ENCODE peak calls at places on chromosomes 2 and 18, in nine cellular contexts. N, J, A, V, Q, E, L, W and D are unnamed samples.

GRCh38 chr2:221571391-221572179 is 519 bp downstream of the EPHA4 start:
- DNase-seq in N (peak), J (peak), A (peak), V (no peak), Q (peak), E (peak), L (no peak), W (no peak), D (peak)

GRCh38 chr2:229300814-229301213 is 29.7 kb upstream of the PID1 start:
- DNase-seq in N (no peak), J (peak), A (no peak), V (no peak), Q (peak), E (no peak), L (no peak), W (no peak), D (no peak)

GRCh38 chr2:38076250-38076709 is 329 bp upstream of the CYP1B1 start:
- DNase-seq in N (peak), J (peak), A (peak), V (peak), Q (peak), E (peak), L (peak), W (peak), D (peak)

GRCh38 chr2:228180126-228181097 is 1.1 kb downstream of the SPHKAP start:
- DNase-seq in N (no peak), J (no peak), A (no peak), V (no peak), Q (no peak), E (no peak), L (no peak), W (no peak), D (no peak)

GRCh38 chr18:47779381-47779780 is 151.1 kb downstream of the SMAD2 start:
- DNase-seq in N (no peak), J (no peak), A (no peak), V (no peak), Q (no peak), E (no peak), L (peak), W (no peak), D (no peak)

GRCh38 chr2:149487189-149487588 is 100.4 kb downstream of the MMADHC start:
- DNase-seq in N (no peak), J (no peak), A (no peak), V (no peak), Q (no peak), E (no peak), L (no peak), W (no peak), D (no peak)

GRCh38 chr2:224570328-224570993 is 14.7 kb downstream of the CUL3 start:
- DNase-seq in N (no peak), J (peak), A (no peak), V (no peak), Q (peak), E (peak), L (peak), W (no peak), D (no peak)

GRCh38 chr2:70901235-70902066 is 34.2 kb upstream of the ATP6V1B1 start:
- DNase-seq in N (no peak), J (peak), A (no peak), V (no peak), Q (peak), E (no peak), L (no peak), W (no peak), D (peak)

GRCh38 chr2:95278051-95278471 is 3.8 kb downstream of the PROM2 start:
- DNase-seq in N (no peak), J (peak), A (no peak), V (peak), Q (peak), E (no peak), L (no peak), W (no peak), D (peak)

GRCh38 chr18:69895081-69896047 is 52.3 kb downstream of the CD226 start:
- DNase-seq in N (peak), J (no peak), A (no peak), V (no peak), Q (no peak), E (no peak), L (no peak), W (no peak), D (no peak)

GRCh38 chr2:239533917-239534316 is 133.1 kb upstream of the HDAC4 start:
- DNase-seq in N (no peak), J (peak), A (no peak), V (no peak), Q (peak), E (peak), L (no peak), W (no peak), D (no peak)

GRCh38 chr2:176494949-176495353 is 225.7 kb downstream of the MTX2 start:
- DNase-seq in N (no peak), J (no peak), A (no peak), V (no peak), Q (peak), E (peak), L (peak), W (no peak), D (no peak)

GRCh38 chr2:72972744-72973535 is 55.6 kb downstream of the EMX1 start:
- DNase-seq in N (no peak), J (no peak), A (no peak), V (no peak), Q (no peak), E (no peak), L (no peak), W (no peak), D (no peak)

GRCh38 chr18:55582325-55582724 is 5.7 kb downstream of the TCF4 start:
- DNase-seq in N (no peak), J (peak), A (no peak), V (no peak), Q (no peak), E (no peak), L (no peak), W (no peak), D (no peak)

GRCh38 chr2:220451438-220451837 is 824.0 kb downstream of the SLC4A3 start:
- DNase-seq in N (no peak), J (no peak), A (no peak), V (no peak), Q (no peak), E (no peak), L (no peak), W (no peak), D (no peak)

GRCh38 chr18:45932708-45933107 is 34.4 kb downstream of the EPG5 start:
- DNase-seq in N (no peak), J (no peak), A (no peak), V (no peak), Q (no peak), E (no peak), L (no peak), W (no peak), D (no peak)

GRCh38 chr2:159712929-159713575 is 746 bp downstream of the MARCHF7 start:
- DNase-seq in N (no peak), J (peak), A (no peak), V (no peak), Q (peak), E (no peak), L (peak), W (no peak), D (no peak)

GRCh38 chr2:237440819-237441281 is 26.9 kb upstream of the COL6A3 start:
- DNase-seq in N (no peak), J (no peak), A (no peak), V (no peak), Q (peak), E (no peak), L (no peak), W (no peak), D (peak)

GRCh38 chr2:20617892-20618467 is 32.9 kb downstream of the HS1BP3 start:
- DNase-seq in N (peak), J (peak), A (no peak), V (peak), Q (peak), E (peak), L (peak), W (no peak), D (peak)

GRCh38 chr18:8661754-8662573 is 43.4 kb upstream of the MTCL1 start:
- DNase-seq in N (no peak), J (peak), A (no peak), V (no peak), Q (peak), E (no peak), L (no peak), W (no peak), D (peak)

GRCh38 chr18:63183952-63184351 is 135.6 kb downstream of the BCL2 start:
- DNase-seq in N (no peak), J (no peak), A (no peak), V (no peak), Q (no peak), E (no peak), L (no peak), W (no peak), D (no peak)

GRCh38 chr2:3638456-3638810 is 19.6 kb upstream of the ALLC start:
- DNase-seq in N (no peak), J (no peak), A (no peak), V (no peak), Q (no peak), E (no peak), L (no peak), W (no peak), D (no peak)

GRCh38 chr2:71684226-71685072 is 231.1 kb downstream of the DYSF start:
- DNase-seq in N (no peak), J (no peak), A (no peak), V (no peak), Q (no peak), E (no peak), L (no peak), W (no peak), D (no peak)

GRCh38 chr2:179974743-179975142 is 32.4 kb downstream of the CWC22 start:
- DNase-seq in N (no peak), J (peak), A (no peak), V (no peak), Q (no peak), E (no peak), L (no peak), W (no peak), D (peak)

GRCh38 chr2:119528036-119528435 is 3.8 kb upstream of the SCTR start:
- DNase-seq in N (no peak), J (no peak), A (no peak), V (no peak), Q (no peak), E (no peak), L (no peak), W (no peak), D (no peak)

GRCh38 chr18:47868744-47869143 is 61.7 kb downstream of the SMAD2 start:
- DNase-seq in N (no peak), J (no peak), A (no peak), V (no peak), Q (no peak), E (no peak), L (no peak), W (no peak), D (no peak)

GRCh38 chr2:64937341-64938230 is 51.6 kb upstream of the SLC1A4 start:
- DNase-seq in N (no peak), J (no peak), A (no peak), V (no peak), Q (no peak), E (peak), L (no peak), W (no peak), D (no peak)

GRCh38 chr2:1609706-1610485 is 134.4 kb downstream of the PXDN start:
- DNase-seq in N (no peak), J (no peak), A (no peak), V (no peak), Q (no peak), E (no peak), L (no peak), W (no peak), D (no peak)